ENCODE peak calls at places on chromosomes 2 and 18, in four cellular contexts. Z is A549, P is K562, K is GM12878. V is an unnamed sample.

GRCh38 chr18:58960946-58961722 is 96.5 kb downstream of the ZNF532 start:
- DNase-seq in Z (no peak), P (no peak), K (no peak), V (no peak)

GRCh38 chr2:154392256-154392655 is 306.2 kb upstream of the KCNJ3 start:
- DNase-seq in Z (no peak), P (no peak), K (peak; percentile 9), V (no peak)

GRCh38 chr2:109530712-109531111 is 83.1 kb downstream of the SEPTIN10 start:
- DNase-seq in Z (no peak), P (no peak), K (no peak), V (no peak)

GRCh38 chr2:185695711-185696110 is 42.9 kb upstream of the FSIP2 start:
- DNase-seq in Z (no peak), P (no peak), K (no peak), V (no peak)

GRCh38 chr2:112055110-112055832 is at the start of gene TMEM87B:
- DNase-seq in Z (peak; percentile 66), P (peak; percentile 94), K (peak; percentile 86), V (peak; percentile 98)

GRCh38 chr2:69315160-69315761 is 71.8 kb downstream of the GFPT1 start:
- DNase-seq in Z (no peak), P (no peak), K (no peak), V (no peak)

GRCh38 chr2:236177604-236177966 is 9.4 kb upstream of the GBX2 start:
- DNase-seq in Z (peak; percentile 89), P (peak; percentile 72), K (no peak), V (peak; percentile 16)

GRCh38 chr2:238635637-238636036 is 208.9 kb downstream of the ASB1 start:
- DNase-seq in Z (no peak), P (no peak), K (no peak), V (no peak)

GRCh38 chr2:73933194-73933593 is 6.5 kb downstream of the DGUOK start:
- DNase-seq in Z (no peak), P (no peak), K (no peak), V (peak; percentile 27)

GRCh38 chr2:25711641-25712369 is 38.4 kb upstream of the DTNB start:
- DNase-seq in Z (no peak), P (no peak), K (peak; percentile 27), V (no peak)

GRCh38 chr2:138581909-138582308 is 80.3 kb downstream of the SPOPL start:
- DNase-seq in Z (no peak), P (no peak), K (no peak), V (no peak)

GRCh38 chr2:223811757-223812156 is 25.6 kb downstream of the AP1S3 start:
- DNase-seq in Z (no peak), P (no peak), K (no peak), V (peak; percentile 74)

GRCh38 chr2:196171248-196171871 is at the start of gene STK17B:
- DNase-seq in Z (peak; percentile 90), P (peak; percentile 97), K (peak; percentile 82), V (peak; percentile 91)

GRCh38 chr2:196171946-196172345 is 568 bp upstream of the STK17B start:
- DNase-seq in Z (no peak), P (no peak), K (no peak), V (no peak)

GRCh38 chr2:196169521-196169920 is 1.9 kb downstream of the STK17B start:
- DNase-seq in Z (no peak), P (no peak), K (no peak), V (no peak)

GRCh38 chr2:196170681-196171247 is 614 bp downstream of the STK17B start:
- DNase-seq in Z (no peak), P (no peak), K (no peak), V (peak; percentile 60)

GRCh38 chr2:196170202-196170680 is 1.1 kb downstream of the STK17B start:
- DNase-seq in Z (peak; percentile 10), P (peak; percentile 23), K (no peak), V (peak; percentile 64)
- TF ChIP-seq ELK1 in Z (no peak), P (no peak), K (no peak), V (no peak)

DNA sequence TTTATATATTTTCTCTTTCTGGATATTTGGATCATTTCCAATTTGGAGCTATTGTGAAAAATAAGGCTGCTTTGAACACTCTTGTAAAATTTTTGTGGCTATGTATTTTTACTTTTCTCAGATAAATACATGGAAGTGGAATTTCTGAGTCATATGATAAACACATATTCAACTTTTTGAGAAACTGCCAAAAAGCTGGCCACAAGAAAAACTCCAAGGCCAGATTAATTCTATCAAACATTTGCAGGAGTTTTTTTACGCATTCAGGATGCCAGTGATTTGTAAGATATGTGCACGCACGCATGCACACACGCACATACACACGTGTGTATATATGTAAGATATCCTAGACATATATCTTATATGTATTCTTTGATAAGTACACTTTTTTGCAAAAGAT is 477.5 kb upstream of the SPHKAP start:
- DNase-seq in Z (no peak), P (no peak), K (no peak), V (peak; percentile 85)
- TF ChIP-seq ELK1 in Z (no peak), P (no peak), K (no peak), V (no peak)

GRCh38 chr18:36786686-36787085 is 42.1 kb downstream of the TPGS2 start:
- DNase-seq in Z (no peak), P (no peak), K (no peak), V (peak; percentile 71)
- TF ChIP-seq ELK1 in Z (no peak), P (no peak), K (no peak), V (no peak)

GRCh38 chr18:57846258-57846657 is 43.1 kb upstream of the ATP8B1 start:
- DNase-seq in Z (peak; percentile 71), P (peak; percentile 78), K (no peak), V (peak; percentile 88)
- TF ChIP-seq ELK1 in Z (no peak), P (no peak), K (no peak), V (no peak)

GRCh38 chr2:86357392-86357963 is 20.1 kb upstream of the REEP1 start:
- DNase-seq in Z (no peak), P (no peak), K (no peak), V (no peak)

GRCh38 chr2:86350751-86351150 is 13.3 kb upstream of the REEP1 start:
- DNase-seq in Z (no peak), P (no peak), K (no peak), V (no peak)

GRCh38 chr2:86352932-86353345 is 15.5 kb upstream of the REEP1 start:
- DNase-seq in Z (no peak), P (no peak), K (no peak), V (no peak)

GRCh38 chr2:86347401-86347800 is 10.0 kb upstream of the REEP1 start:
- DNase-seq in Z (no peak), P (no peak), K (no peak), V (no peak)

GRCh38 chr2:86352137-86352931 is 14.9 kb upstream of the REEP1 start:
- DNase-seq in Z (no peak), P (no peak), K (no peak), V (no peak)
- TF ChIP-seq ELK1 in Z (no peak), P (no peak), K (no peak), V (no peak)

DNA sequence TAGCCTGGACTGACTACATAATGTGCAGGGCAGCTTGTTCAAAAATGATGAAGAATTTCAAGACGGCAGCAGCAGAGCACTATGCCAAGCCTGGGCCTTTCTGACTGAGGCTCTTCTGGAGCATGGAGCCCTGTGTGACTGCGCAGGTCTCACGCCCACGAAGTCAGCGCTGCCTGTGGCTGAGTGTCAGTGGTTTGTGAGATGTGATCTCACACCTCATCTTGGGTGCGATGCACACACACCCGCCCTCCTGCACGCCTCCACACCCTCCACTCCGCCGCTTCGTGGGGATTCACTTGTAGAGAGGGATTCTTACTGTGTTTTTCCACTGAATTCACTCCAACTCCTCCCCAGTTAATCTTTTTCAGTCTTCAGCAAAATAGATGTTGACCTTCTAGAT is 103.9 kb downstream of the VIT start:
- DNase-seq in Z (no peak), P (no peak), K (no peak), V (no peak)
- TF ChIP-seq ELK1 in Z (no peak), P (no peak), K (no peak), V (no peak)

GRCh38 chr2:217095511-217096205 is 235.8 kb upstream of the TNP1 start:
- DNase-seq in Z (no peak), P (no peak), K (no peak), V (no peak)
- TF ChIP-seq ELK1 in Z (no peak), P (no peak), K (no peak), V (no peak)

DNA sequence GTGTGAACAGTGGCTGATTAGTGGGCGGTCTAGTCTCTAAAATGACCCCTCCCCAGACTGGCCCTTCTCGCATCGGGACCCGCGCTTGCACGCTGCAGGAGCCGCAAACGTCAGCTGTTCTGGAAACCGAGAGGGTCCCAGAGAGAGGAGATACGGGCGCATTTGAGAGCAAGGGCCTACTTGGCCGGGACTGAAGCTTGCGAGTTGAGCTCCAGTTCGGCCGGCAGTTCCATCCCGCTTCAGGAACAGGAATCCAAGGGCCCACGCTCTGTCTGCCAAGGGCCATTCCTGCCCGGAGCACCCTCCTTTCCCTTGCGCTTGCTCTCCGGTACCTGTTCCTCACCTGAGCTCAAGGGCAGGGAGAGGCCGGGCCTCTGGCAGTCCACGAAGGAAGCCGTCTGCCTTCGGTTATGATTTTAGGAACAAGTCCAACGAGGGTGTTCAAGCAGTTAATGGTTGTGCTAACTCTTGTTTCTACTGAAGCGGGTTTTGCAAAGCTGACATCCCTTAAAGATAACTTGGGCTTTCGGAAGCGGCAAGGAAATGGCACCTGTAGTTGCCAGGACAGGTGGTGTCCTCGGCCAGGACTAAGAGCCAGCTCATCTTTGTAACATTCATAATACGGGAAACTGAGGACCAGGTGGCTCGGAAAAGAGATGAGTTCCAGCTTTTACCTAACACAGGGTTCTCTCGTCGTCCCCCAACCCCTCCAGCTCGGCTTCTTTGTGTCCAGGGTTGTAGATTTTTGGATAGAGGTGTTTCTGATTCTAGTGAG is 3.9 kb upstream of the DLX1 start:
- DNase-seq in Z (no peak), P (no peak), K (no peak), V (no peak)
- TF ChIP-seq ELK1 in Z (no peak), P (no peak), K (no peak), V (no peak)

GRCh38 chr2:127932199-127932877 is 46.6 kb upstream of the AMMECR1L start:
- DNase-seq in Z (no peak), P (no peak), K (no peak), V (peak; percentile 84)
- TF ChIP-seq ELK1 in Z (no peak), P (no peak), K (no peak), V (no peak)

GRCh38 chr2:227473019-227473461 is 1.1 kb downstream of the AGFG1 start:
- DNase-seq in Z (no peak), P (no peak), K (no peak), V (peak; percentile 24)
- TF ChIP-seq ELK1 in Z (no peak), P (no peak), K (no peak), V (no peak)